ENCODE peak calls at places on chromosomes 11 and 22, in six cellular contexts. K is A549, I is K562, J is GM12878, Z is endothelial cell of umbilical vein, Y is HepG2. T is an unnamed sample.

GRCh38 chr11:106644824-106645223 is 373.5 kb downstream of the GUCY1A2 start:
- DNase-seq in J (no peak), I (no peak), Y (no peak), Z (no peak), K (no peak), T (no peak)

GRCh38 chr11:70456921-70457532 is 58.7 kb downstream of the CTTN start:
- DNase-seq in K (peak; percentile 37), Y (peak; percentile 22), Z (peak; percentile 9), I (peak; percentile 39), J (no peak), T (peak; percentile 40)

GRCh38 chr11:119844808-119845207 is 115.8 kb upstream of the NECTIN1 start:
- DNase-seq in J (no peak), I (no peak), K (no peak), Y (no peak), Z (no peak), T (no peak)

GRCh38 chr11:72838691-72839305 is 24.6 kb downstream of the ATG16L2 start:
- DNase-seq in Y (no peak), K (no peak), I (no peak), J (no peak), Z (no peak), T (no peak)

GRCh38 chr11:73632996-73633395 is 13.4 kb upstream of the PLEKHB1 start:
- DNase-seq in Z (no peak), I (no peak), Y (no peak), J (no peak), K (no peak), T (no peak)

GRCh38 chr11:70532728-70533127 is 134.4 kb downstream of the CTTN start:
- DNase-seq in I (no peak), Z (no peak), J (no peak), K (no peak), Y (no peak), T (no peak)

GRCh38 chr11:122367809-122368231 is 251.8 kb upstream of the BLID start:
- DNase-seq in I (no peak), K (peak; percentile 36), J (no peak), Z (peak; percentile 38), Y (peak; percentile 76), T (no peak)

GRCh38 chr11:72243567-72244316 is at the start of gene PHOX2A:
- DNase-seq in Y (no peak), K (no peak), I (no peak), Z (no peak), J (no peak), T (no peak)

GRCh38 chr11:101445761-101446160 is 138.0 kb downstream of the TRPC6 start:
- DNase-seq in J (no peak), I (no peak), K (no peak), Z (no peak), Y (no peak), T (no peak)

GRCh38 chr22:46390652-46391301 is 55.3 kb downstream of the TRMU start:
- DNase-seq in Z (peak; percentile 17), J (no peak), K (no peak), I (peak; percentile 37), Y (peak; percentile 64), T (no peak)

GRCh38 chr11:29781268-29781667 is 235.6 kb downstream of the KCNA4 start:
- DNase-seq in I (no peak), Z (no peak), J (no peak), K (no peak), Y (no peak), T (no peak)

GRCh38 chr11:36009469-36009868 is 65.6 kb downstream of the LDLRAD3 start:
- DNase-seq in Z (peak; percentile 82), J (no peak), Y (no peak), K (no peak), I (no peak), T (no peak)

GRCh38 chr22:36144886-36145541 is 15.5 kb downstream of the APOL3 start:
- DNase-seq in J (no peak), I (no peak), Y (peak; percentile 47), K (peak; percentile 62), Z (peak; percentile 77), T (peak; percentile 54)
- TF ChIP-seq MYC in J (no peak), I (no peak), Y (no peak), K (no peak), Z (no peak), T (no peak)

GRCh38 chr22:20169253-20169822 is 18.5 kb upstream of the CCDC188 start:
- DNase-seq in K (no peak), Y (no peak), J (no peak), Z (no peak), I (no peak), T (no peak)
- TF ChIP-seq MAX in K (no peak), Y (no peak), J (no peak), Z (no peak), I (no peak), T (no peak)

DNA sequence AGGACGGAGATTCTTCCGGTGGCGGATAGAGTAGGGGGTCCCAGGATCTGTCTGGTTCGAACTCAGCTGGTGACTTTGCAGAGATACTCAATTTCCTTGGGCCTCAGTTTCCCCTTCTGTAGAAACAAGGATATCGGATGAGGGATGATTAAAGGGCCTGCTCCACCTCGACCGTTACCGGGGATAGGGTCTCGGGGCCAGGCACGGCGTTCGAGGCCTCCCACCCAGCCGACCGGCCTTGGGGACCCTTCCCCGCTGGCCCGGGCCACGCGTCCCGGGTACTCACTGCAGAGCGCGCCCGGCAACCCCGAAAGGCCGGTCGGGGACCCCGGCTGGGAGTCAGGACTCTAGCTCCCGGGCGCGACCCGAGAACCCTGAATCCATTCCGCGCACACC is 321 bp downstream of the RHBDD3 start:
- DNase-seq in Z (no peak), K (no peak), Y (no peak), I (no peak), J (no peak), T (no peak)
- TF ChIP-seq CTCF in Z (no peak), K (no peak), Y (no peak), I (no peak), J (no peak), T (no peak)

GRCh38 chr22:31098633-31099110 is 8.7 kb downstream of the SELENOM start:
- DNase-seq in Y (no peak), I (peak; percentile 88), Z (no peak), K (no peak), J (no peak), T (no peak)
- TF ChIP-seq MYC in Y (no peak), I (no peak), Z (no peak), K (no peak), J (no peak), T (no peak)

GRCh38 chr11:109937968-109938367 is 155.2 kb upstream of the ZC3H12C start:
- DNase-seq in K (no peak), J (no peak), I (no peak), Z (no peak), Y (no peak), T (no peak)

GRCh38 chr11:109929308-109929707 is 163.9 kb upstream of the ZC3H12C start:
- DNase-seq in K (no peak), Y (no peak), I (no peak), J (no peak), Z (no peak), T (no peak)

GRCh38 chr11:109934151-109934550 is 159.0 kb upstream of the ZC3H12C start:
- DNase-seq in Y (no peak), Z (no peak), J (no peak), I (no peak), K (no peak), T (no peak)

DNA sequence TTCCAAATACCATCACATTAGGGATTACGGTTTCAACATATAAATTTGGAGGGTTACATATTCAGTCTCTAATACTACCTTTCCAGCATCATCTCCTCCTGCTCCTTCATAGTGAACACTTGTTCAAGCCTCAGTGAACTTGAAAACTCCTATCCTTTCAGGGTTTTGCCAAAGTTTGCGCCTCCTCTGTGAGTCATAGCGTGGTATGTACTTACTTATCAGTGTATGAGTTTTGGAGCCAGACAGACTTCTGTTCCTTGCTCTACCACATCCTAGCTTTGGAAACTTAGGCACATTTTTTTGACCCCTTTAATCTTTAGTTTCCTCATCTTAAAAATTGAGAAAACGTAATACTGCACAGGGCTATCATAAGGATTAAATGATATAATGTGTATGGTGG is 160.1 kb upstream of the ZC3H12C start:
- DNase-seq in K (no peak), Y (no peak), I (no peak), Z (no peak), J (no peak), T (no peak)
- TF ChIP-seq MAX in K (no peak), Y (no peak), I (no peak), Z (no peak), J (no peak), T (no peak)

DNA sequence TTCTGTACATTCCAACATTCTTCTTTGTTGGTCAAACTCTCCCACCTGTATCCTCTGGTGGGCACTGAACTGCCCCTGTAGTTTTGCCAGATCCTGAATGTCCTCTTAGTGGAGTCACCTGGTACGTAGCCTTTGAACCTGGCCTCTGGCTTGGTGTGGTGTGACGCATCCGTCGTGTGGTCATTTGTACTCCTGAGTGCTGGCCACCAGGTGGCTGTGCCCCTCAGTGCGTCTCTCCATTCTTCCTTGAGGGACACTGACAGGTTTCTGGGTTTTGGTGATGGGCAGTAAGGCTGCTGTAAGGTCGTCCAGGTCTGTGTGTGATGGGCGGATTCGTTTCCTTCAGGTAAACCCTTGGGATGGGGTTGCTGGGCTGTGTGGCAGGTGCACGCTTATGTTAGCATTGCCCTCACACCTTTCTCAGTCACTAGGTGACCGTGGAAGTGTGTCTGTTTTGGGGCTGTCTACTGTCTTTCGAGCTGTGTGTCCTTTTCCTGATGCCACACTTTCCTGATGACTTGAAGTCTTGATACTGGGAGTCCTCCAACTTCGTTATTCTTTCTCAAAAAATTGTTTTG is 13.6 kb upstream of the RANBP1 start:
- DNase-seq in Z (no peak), Y (no peak), K (no peak), I (peak; percentile 71), J (no peak), T (no peak)
- TF ChIP-seq CTCF in Z (no peak), Y (peak; percentile 6), K (no peak), I (peak; percentile 42), J (no peak), T (no peak)

DNA sequence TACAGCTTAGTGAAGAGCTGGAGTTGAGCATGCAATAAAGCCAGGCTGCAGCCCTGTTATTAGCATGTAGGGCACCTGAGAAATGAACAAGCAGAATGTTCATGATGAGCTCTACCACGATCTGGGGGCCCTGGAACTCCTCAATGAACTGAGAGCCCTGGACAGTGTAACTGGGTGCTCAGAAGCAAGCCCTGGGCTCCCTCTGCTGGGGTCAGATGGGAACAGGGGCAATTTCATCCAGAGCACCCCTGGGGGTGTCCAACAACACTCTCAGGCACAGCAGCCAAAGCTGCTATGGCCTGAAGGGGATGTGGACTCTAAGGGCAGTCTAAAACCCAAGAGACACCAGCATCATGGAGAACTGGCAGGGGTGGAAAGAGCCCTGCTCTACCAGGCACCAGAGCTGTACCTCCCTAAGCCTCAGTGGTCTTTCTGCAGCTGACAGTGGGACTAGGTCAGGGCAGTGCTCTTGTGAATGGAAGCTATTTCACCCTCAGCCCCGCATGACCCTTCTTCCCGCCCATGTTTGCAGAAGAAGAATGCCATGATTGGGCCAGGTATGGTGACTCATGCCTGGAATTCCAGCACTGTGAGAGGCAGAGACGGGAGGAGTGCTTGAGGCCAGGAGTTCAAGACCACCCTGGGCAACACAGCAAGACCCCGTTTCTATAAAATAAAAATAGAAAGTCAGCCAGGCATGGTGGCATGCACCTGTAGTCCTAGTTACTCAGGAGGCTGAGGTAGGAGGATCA is 28.9 kb downstream of the THOC5 start:
- DNase-seq in Z (peak; percentile 10), Y (peak; percentile 46), K (peak; percentile 26), J (no peak), I (peak; percentile 26), T (peak; percentile 55)
- TF ChIP-seq MYC in Z (no peak), Y (no peak), K (no peak), J (no peak), I (no peak), T (no peak)

T was measured in NB4.